ENCODE peak calls at places on chromosomes 2 and 18, in four cellular contexts. T, A, C and N are unnamed samples.

GRCh38 chr18:59061914-59062642 is 77.6 kb upstream of the SEC11C start:
- DNase-seq in A (no peak), T (no peak), C (no peak), N (no peak)

GRCh38 chr2:159455330-159455918 is 160.9 kb downstream of the BAZ2B start:
- DNase-seq in A (no peak), T (no peak), C (no peak), N (no peak)

GRCh38 chr18:51350081-51350480 is 152.6 kb upstream of the MEX3C start:
- DNase-seq in T (no peak), C (no peak), A (no peak), N (no peak)

GRCh38 chr2:55431982-55432627 is 12.4 kb upstream of the CCDC88A start:
- DNase-seq in A (peak; percentile 32), C (peak; percentile 39), T (no peak), N (no peak)

GRCh38 chr2:189221811-189222210 is 42.2 kb upstream of the COL5A2 start:
- DNase-seq in C (no peak), T (no peak), A (no peak), N (no peak)

GRCh38 chr2:238320648-238321281 is 447 bp downstream of the TRAF3IP1 start:
- DNase-seq in C (peak; percentile 73), A (no peak), T (peak; percentile 41), N (peak; percentile 36)

GRCh38 chr2:127632592-127633489 is 13.1 kb upstream of the GPR17 start:
- DNase-seq in C (no peak), T (no peak), A (no peak), N (no peak)

GRCh38 chr2:25700221-25700660 is 26.9 kb upstream of the DTNB start:
- DNase-seq in T (peak; percentile 45), A (peak; percentile 41), C (peak; percentile 76), N (no peak)

GRCh38 chr2:20180676-20181648 is 44.0 kb downstream of the SDC1 start:
- DNase-seq in A (no peak), T (no peak), C (no peak), N (no peak)

GRCh38 chr18:37258819-37259218 is 306.8 kb downstream of the CELF4 start:
- DNase-seq in T (no peak), A (no peak), C (no peak), N (peak; percentile 5)

GRCh38 chr2:70005752-70006446 is 44.5 kb upstream of the ASPRV1 start:
- DNase-seq in C (no peak), T (peak; percentile 61), A (no peak), N (peak; percentile 32)

GRCh38 chr18:73164430-73164829 is 296.6 kb upstream of the NETO1 start:
- DNase-seq in T (no peak), A (no peak), C (no peak), N (no peak)

GRCh38 chr18:659597-659996 is 2.1 kb downstream of the TYMS start:
- DNase-seq in C (no peak), A (no peak), T (no peak), N (no peak)

GRCh38 chr2:47344890-47345583 is 57.9 kb upstream of the MSH2 start:
- DNase-seq in T (peak; percentile 76), A (peak; percentile 100), C (peak; percentile 95), N (peak; percentile 95)

GRCh38 chr2:234414591-234414990 is 82.3 kb downstream of the ARL4C start:
- DNase-seq in C (no peak), A (no peak), T (no peak), N (no peak)

GRCh38 chr2:241772063-241772499 is 4.5 kb upstream of the GAL3ST2 start:
- DNase-seq in T (no peak), C (no peak), A (peak; percentile 67), N (no peak)

GRCh38 chr2:119427756-119428155 is 3.9 kb upstream of the TMEM37 start:
- DNase-seq in T (no peak), A (no peak), C (no peak), N (no peak)

GRCh38 chr2:119425620-119426395 is 5.8 kb upstream of the TMEM37 start:
- DNase-seq in A (peak; percentile 93), C (no peak), T (no peak), N (no peak)

GRCh38 chr2:119426396-119426675 is 5.3 kb upstream of the TMEM37 start:
- DNase-seq in A (no peak), C (no peak), T (no peak), N (no peak)

GRCh38 chr2:119428488-119429224 is 3.0 kb upstream of the TMEM37 start:
- DNase-seq in C (no peak), A (no peak), T (no peak), N (no peak)

DNA sequence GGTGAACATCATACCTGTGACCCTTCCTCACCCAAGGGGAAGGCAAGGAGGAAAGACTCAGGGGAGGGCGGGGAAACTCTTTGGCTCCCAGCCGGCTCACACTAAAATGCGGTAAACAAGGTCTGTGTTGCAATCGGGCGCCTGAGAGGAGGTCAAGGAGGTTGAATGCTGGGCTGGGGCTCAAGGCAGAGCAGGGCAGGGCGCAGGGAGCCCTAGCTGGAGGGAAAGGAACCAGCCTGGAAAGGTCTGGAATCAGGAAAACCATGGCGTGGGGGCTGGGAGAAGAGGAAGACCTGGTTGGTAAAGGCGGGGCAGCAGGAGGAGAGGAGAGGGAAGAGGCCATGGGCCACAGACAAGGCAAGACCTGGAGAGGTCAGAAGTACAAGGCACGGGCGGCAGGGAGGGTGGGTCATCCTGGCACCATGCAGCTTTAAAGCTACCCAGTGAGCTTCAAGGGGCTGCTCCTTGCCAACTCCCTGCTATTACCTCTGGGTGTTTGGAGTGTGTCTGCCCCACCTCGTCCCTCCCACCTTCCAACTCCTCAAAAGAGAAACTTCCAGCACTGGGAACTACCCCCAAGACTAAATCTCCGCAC is 4.8 kb upstream of the TMEM37 start:
- DNase-seq in T (no peak), C (no peak), A (peak; percentile 68), N (no peak)
- TF ChIP-seq FOXJ3 in T (no peak), C (no peak), A (no peak), N (no peak)

GRCh38 chr2:2848621-2849443 is 517.8 kb upstream of the MYT1L start:
- DNase-seq in A (no peak), T (no peak), C (peak; percentile 80), N (peak; percentile 25)
- TF ChIP-seq MAX in A (no peak), T (no peak), C (no peak), N (no peak)

GRCh38 chr2:140836826-140837225 is 1294.0 kb downstream of the LRP1B start:
- DNase-seq in A (no peak), C (no peak), T (no peak), N (no peak)
- TF ChIP-seq FOXJ3 in A (no peak), C (no peak), T (no peak), N (no peak)

DNA sequence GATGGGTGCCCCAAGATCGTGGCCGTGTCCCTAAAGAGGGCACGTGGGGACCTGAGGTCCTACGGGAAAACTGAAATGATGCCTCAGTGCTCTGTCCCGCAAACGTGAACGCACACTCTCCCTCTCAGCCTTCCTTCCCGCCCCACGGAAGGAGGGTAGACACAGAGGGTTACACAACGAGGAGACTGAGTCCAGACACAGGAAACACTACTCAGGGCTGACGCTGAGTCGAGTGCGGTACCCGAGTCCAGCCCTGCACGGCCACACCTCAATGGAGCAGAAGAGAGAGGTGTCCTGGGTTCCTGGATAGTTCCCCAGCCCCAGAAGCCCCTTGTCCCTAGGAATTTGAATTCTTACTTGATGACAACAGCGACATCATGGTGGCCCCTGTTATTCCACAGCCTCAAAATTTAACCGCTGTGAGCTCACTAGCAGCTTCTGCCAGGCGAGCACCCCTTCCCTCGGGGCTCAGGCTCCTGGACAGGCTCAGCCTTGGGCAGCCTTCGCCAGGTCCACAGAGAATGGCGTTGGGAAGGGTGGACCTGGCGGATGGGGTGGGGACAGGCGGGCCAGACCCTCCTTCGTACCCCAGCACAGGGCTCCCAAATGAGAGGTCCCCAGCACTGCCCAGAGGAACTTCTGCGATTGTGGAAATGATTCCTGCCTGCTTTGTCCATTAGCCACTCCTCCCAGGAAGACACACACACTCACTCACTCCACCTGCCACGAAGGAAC is 980 bp upstream of the RNPEPL1 start:
- DNase-seq in A (no peak), T (no peak), C (peak; percentile 41), N (peak; percentile 10)
- TF ChIP-seq MAX in A (no peak), T (no peak), C (peak; percentile 0), N (no peak)

GRCh38 chr2:191582355-191582754 is 95.6 kb upstream of the NABP1 start:
- DNase-seq in T (no peak), C (no peak), A (peak; percentile 44), N (no peak)
- TF ChIP-seq FOXJ3 in T (no peak), C (no peak), A (no peak), N (no peak)

GRCh38 chr18:29062921-29063320 is 886.0 kb upstream of the CDH2 start:
- DNase-seq in C (no peak), A (no peak), T (no peak), N (no peak)

GRCh38 chr18:29060349-29060748 is 883.4 kb upstream of the CDH2 start:
- DNase-seq in A (no peak), C (no peak), T (no peak), N (no peak)

GRCh38 chr18:29057703-29058102 is 880.8 kb upstream of the CDH2 start:
- DNase-seq in A (no peak), C (no peak), T (no peak), N (no peak)

GRCh38 chr18:29063346-29063745 is 886.4 kb upstream of the CDH2 start:
- DNase-seq in C (no peak), T (no peak), A (no peak), N (no peak)
- TF ChIP-seq MAX in C (no peak), T (no peak), A (no peak), N (no peak)

DNA sequence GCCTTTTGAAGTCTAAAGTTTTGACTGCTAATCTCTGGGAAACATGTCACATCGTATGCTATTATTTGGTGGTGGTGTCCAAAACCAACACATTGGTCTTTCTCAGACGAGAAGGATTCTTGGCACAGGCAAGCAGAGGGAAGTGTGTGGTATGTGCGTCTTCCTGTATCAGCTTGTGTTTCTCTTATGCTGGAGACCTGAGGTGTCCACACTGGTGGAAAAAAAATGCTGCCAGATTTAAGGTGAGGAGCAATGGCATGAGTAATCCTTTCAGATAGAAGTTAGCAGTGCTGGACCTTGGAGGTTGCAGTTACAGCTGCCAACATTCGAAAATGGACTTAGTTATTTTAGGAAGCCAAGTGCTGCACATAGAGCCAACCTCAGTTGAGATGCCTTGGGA is 11.7 kb upstream of the FHL2 start:
- DNase-seq in T (no peak), C (no peak), A (no peak), N (no peak)
- TF ChIP-seq FOXJ3 in T (no peak), C (no peak), A (no peak), N (no peak)